ENCODE peak calls at places on chromosome 9, in ten cellular contexts. X, R, G, I, A, U, O, Z, Y and K are unnamed samples.

GRCh38 chr9:36187414-36187813 is 3.3 kb upstream of the CLTA start:
- DNase-seq in G (no peak), U (peak), Y (peak), X (no peak), A (no peak), R (no peak), O (peak), I (no peak), Z (no peak), K (no peak)

GRCh38 chr9:80158150-80158549 is 586.4 kb downstream of the TLE4 start:
- DNase-seq in Z (no peak), U (no peak), R (no peak), G (no peak), I (no peak), X (no peak), Y (no peak), A (no peak), O (no peak), K (no peak)

GRCh38 chr9:70746760-70747159 is 332.3 kb upstream of the KLF9 start:
- DNase-seq in A (no peak), Z (no peak), U (no peak), X (no peak), I (no peak), O (peak), Y (peak), G (no peak), R (no peak), K (peak)

GRCh38 chr9:94952553-94953373 is 226.3 kb downstream of the AOPEP start:
- DNase-seq in Y (no peak), I (no peak), Z (no peak), U (peak), O (peak), X (no peak), A (peak), R (no peak), G (no peak), K (peak)

GRCh38 chr9:104856413-104856941 is 71.5 kb downstream of the ABCA1 start:
- DNase-seq in A (no peak), U (no peak), Y (no peak), O (no peak), R (no peak), I (no peak), G (peak), Z (no peak), X (no peak), K (no peak)

GRCh38 chr9:90943341-90943740 is 141.7 kb downstream of the SYK start:
- DNase-seq in O (peak), R (no peak), Y (no peak), X (no peak), G (no peak), I (peak), A (no peak), U (peak), Z (no peak), K (peak)

GRCh38 chr9:13478637-13479036 is 199.1 kb upstream of the MPDZ start:
- DNase-seq in R (no peak), A (no peak), Z (no peak), O (no peak), Y (peak), I (no peak), U (peak), G (no peak), X (no peak), K (no peak)

GRCh38 chr9:93112864-93113389 is 16.9 kb downstream of the CARD19 start:
- DNase-seq in G (no peak), A (no peak), R (peak), U (no peak), O (no peak), I (peak), Z (peak), Y (no peak), X (no peak), K (no peak)

GRCh38 chr9:37976714-37977477 is 73.0 kb upstream of the SLC25A51 start:
- DNase-seq in I (no peak), U (peak), X (no peak), Y (peak), Z (no peak), R (peak), O (peak), G (no peak), A (no peak), K (peak)

GRCh38 chr9:89427621-89428221 is 70.2 kb downstream of the SEMA4D start:
- DNase-seq in R (peak), O (no peak), A (no peak), Y (no peak), Z (no peak), G (no peak), U (no peak), I (no peak), X (no peak), K (no peak)

DNA sequence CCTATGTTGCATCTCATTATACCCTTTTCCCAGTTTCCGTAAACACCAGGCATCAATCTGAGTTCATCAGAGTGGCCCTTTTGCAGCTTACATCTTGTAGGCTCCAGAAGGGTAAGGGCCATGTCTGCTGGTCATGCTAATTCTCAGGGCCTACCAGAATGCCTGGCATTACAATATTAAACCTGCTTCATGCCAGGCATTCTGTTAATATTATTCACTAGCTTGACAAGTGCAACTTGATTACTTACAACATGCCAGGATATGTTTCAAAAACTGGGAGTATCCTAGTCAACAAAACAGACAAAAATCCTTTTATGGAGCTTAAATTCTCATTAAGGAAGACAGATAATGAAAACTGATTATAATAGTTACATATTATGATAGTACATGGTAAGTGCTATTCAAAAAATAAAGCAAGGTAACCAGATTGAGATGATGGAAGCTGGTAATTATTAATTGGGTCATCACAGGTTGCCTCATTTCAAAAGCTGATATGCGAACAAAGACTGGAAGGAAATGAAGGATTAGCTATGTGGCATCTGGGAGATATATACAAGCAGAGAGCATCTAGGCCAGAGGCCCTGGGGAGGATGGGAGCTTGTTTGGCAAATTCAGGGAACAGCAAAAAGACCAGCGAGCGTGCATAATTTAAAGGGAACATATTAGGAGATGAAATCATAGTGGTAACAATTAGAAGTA is 406.3 kb downstream of the DMRT2 start:
- DNase-seq in Y (no peak), U (no peak), X (no peak), O (no peak), Z (no peak), A (no peak), R (no peak), G (no peak), I (no peak), K (no peak)
- H3K4me3 ChIP-seq in Y (no peak), U (no peak), X (no peak), O (no peak), Z (no peak), A (no peak), R (no peak), G (no peak), I (no peak), K (no peak)

GRCh38 chr9:126611188-126611587 is 2.5 kb upstream of the LMX1B start:
- DNase-seq in X (no peak), R (no peak), O (no peak), I (no peak), U (no peak), A (no peak), Y (no peak), Z (no peak), G (peak), K (no peak)
- H3K4me3 ChIP-seq in X (peak), R (no peak), O (no peak), I (no peak), U (no peak), A (no peak), Y (no peak), Z (no peak), G (peak), K (no peak)

GRCh38 chr9:92003308-92004044 is 53.4 kb upstream of the ROR2 start:
- DNase-seq in R (no peak), I (no peak), O (no peak), X (no peak), U (no peak), A (no peak), Z (no peak), Y (no peak), G (no peak), K (no peak)
- H3K4me3 ChIP-seq in R (no peak), I (no peak), O (no peak), X (no peak), U (no peak), A (no peak), Z (no peak), Y (no peak), G (no peak), K (no peak)

GRCh38 chr9:4508907-4509589 is 18.8 kb downstream of the SLC1A1 start:
- DNase-seq in O (peak), I (no peak), A (no peak), Y (peak), X (no peak), U (peak), R (no peak), Z (no peak), G (no peak), K (peak)
- H3K4me3 ChIP-seq in O (no peak), I (no peak), A (no peak), Y (no peak), X (no peak), U (no peak), R (no peak), Z (no peak), G (no peak), K (no peak)

DNA sequence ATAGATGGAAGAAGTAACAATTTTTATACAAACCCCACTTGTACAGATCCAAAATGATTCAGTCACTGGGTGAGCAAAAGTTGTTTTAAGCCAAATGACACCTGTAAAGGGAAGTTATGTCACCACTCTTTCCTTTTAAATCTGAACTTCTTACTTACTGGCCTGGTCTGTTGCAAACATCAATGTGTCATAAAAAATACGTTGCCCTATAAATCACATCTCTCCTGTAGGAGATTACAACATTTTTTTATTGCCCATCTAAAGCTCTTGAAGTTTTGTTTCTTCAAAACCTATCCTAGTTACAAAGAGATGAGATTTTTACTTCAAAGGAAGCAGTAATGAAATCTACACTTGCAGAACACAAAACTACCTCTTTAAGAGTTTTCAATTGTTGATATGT is 1087.8 kb upstream of the DMAC1 start:
- DNase-seq in R (no peak), G (no peak), X (no peak), I (no peak), Z (no peak), Y (no peak), A (no peak), U (no peak), O (no peak), K (no peak)
- H3K4me3 ChIP-seq in R (no peak), G (no peak), X (no peak), I (no peak), Z (no peak), Y (no peak), A (no peak), U (no peak), O (no peak), K (no peak)

GRCh38 chr9:34991833-34992375 is 2.4 kb downstream of the DNAJB5 start:
- DNase-seq in Y (no peak), I (peak), Z (no peak), G (peak), X (no peak), O (no peak), R (no peak), A (no peak), U (peak), K (no peak)
- H3K4me3 ChIP-seq in Y (no peak), I (no peak), Z (no peak), G (no peak), X (no peak), O (no peak), R (no peak), A (no peak), U (peak), K (no peak)

DNA sequence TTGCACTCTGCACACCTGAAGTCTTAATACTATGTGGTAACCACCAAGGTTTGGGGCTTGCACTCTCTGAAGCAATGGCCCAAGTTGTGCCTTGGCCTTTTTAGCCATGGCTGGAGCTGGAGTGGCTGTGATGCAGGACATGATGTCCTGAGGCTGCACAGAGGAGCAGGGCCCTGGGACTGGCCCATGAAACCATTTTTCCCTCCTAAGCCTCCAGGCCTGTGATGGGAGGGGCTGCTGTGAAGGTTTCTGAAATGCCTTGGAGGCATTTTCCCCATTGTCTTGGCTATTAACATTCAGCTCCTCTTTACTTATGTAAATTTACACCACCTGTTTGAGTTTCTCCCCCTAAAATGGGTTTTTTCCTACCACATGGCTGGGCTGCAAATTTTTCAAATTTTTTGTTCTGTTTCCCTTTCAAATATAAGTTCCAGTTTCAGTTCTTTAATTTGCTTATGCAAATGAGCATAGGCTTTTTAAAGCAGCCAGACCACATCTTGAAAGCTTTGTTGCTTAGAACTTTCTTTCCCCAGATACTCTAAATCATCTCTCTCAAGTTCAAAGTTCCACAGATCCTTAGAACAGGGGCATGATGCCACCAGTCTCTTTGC is 237.4 kb upstream of the DMAC1 start:
- DNase-seq in X (no peak), U (no peak), G (no peak), Z (no peak), A (no peak), Y (no peak), I (no peak), R (no peak), O (no peak), K (no peak)
- H3K4me3 ChIP-seq in X (no peak), U (no peak), G (no peak), Z (no peak), A (no peak), Y (no peak), I (no peak), R (no peak), O (no peak), K (no peak)

GRCh38 chr9:110777843-110778215 is 109.2 kb downstream of the MUSK start:
- DNase-seq in U (no peak), R (no peak), Y (no peak), A (no peak), Z (no peak), I (no peak), G (no peak), O (no peak), X (no peak), K (no peak)
- H3K4me3 ChIP-seq in U (no peak), R (no peak), Y (no peak), A (no peak), Z (no peak), I (no peak), G (no peak), O (no peak), X (no peak), K (no peak)

GRCh38 chr9:121196389-121196788 is 5.3 kb downstream of the RAB14 start:
- DNase-seq in G (no peak), U (no peak), R (no peak), A (no peak), O (no peak), Y (no peak), X (no peak), Z (no peak), I (no peak), K (no peak)
- H3K4me3 ChIP-seq in G (no peak), U (peak), R (no peak), A (no peak), O (no peak), Y (no peak), X (no peak), Z (no peak), I (no peak), K (no peak)